ENCODE peak calls at places on chromosome 21, in seven cellular contexts. One of them, this sample, is unnamed.

GRCh38 chr21:24076179-24076578 is 1531.1 kb downstream of the MRPL39 start:
- DNase-seq in RWPE1: no peak
- DNase-seq in choroid plexus epithelial cell: peak; percentile 14
- DNase-seq in chondrocyte: no peak
- DNase-seq in cardiac fibroblast: peak; percentile 26
- DNase-seq in foreskin keratinocyte: no peak
- DNase-seq in AG09319: no peak
- DNase-seq in this sample: no peak

GRCh38 chr21:33259428-33259827 is 6.7 kb upstream of the IL10RB start:
- DNase-seq in RWPE1: no peak
- DNase-seq in choroid plexus epithelial cell: no peak
- DNase-seq in chondrocyte: no peak
- DNase-seq in cardiac fibroblast: no peak
- DNase-seq in foreskin keratinocyte: peak; percentile 39
- DNase-seq in AG09319: no peak
- DNase-seq in this sample: no peak

GRCh38 chr21:42093991-42094417 is 22.9 kb downstream of the UMODL1 start:
- DNase-seq in RWPE1: peak; percentile 90
- DNase-seq in choroid plexus epithelial cell: peak; percentile 90
- DNase-seq in chondrocyte: no peak
- DNase-seq in cardiac fibroblast: peak; percentile 40
- DNase-seq in foreskin keratinocyte: peak; percentile 70
- DNase-seq in AG09319: peak; percentile 90
- DNase-seq in this sample: no peak

GRCh38 chr21:31768720-31769119 is 36.8 kb upstream of the SCAF4 start:
- DNase-seq in RWPE1: no peak
- DNase-seq in choroid plexus epithelial cell: no peak
- DNase-seq in chondrocyte: no peak
- DNase-seq in cardiac fibroblast: no peak
- DNase-seq in foreskin keratinocyte: no peak
- DNase-seq in AG09319: no peak
- DNase-seq in this sample: no peak

GRCh38 chr21:43467785-43468184 is 40.9 kb upstream of the SIK1 start:
- DNase-seq in RWPE1: no peak
- DNase-seq in choroid plexus epithelial cell: no peak
- DNase-seq in chondrocyte: no peak
- DNase-seq in cardiac fibroblast: no peak
- DNase-seq in foreskin keratinocyte: no peak
- DNase-seq in AG09319: no peak
- DNase-seq in this sample: no peak

GRCh38 chr21:41758550-41758949 is 8.3 kb downstream of the RIPK4 start:
- DNase-seq in RWPE1: no peak
- DNase-seq in choroid plexus epithelial cell: no peak
- DNase-seq in chondrocyte: peak; percentile 5
- DNase-seq in cardiac fibroblast: no peak
- DNase-seq in foreskin keratinocyte: no peak
- DNase-seq in AG09319: no peak
- DNase-seq in this sample: no peak

GRCh38 chr21:38913120-38913975 is 107.6 kb downstream of the ETS2 start:
- DNase-seq in RWPE1: peak; percentile 85
- DNase-seq in choroid plexus epithelial cell: peak; percentile 70
- DNase-seq in chondrocyte: no peak
- DNase-seq in cardiac fibroblast: peak; percentile 90
- DNase-seq in foreskin keratinocyte: peak; percentile 44
- DNase-seq in AG09319: no peak
- DNase-seq in this sample: no peak

GRCh38 chr21:17454315-17455027 is 58.4 kb upstream of the CXADR start:
- DNase-seq in RWPE1: peak; percentile 49
- DNase-seq in choroid plexus epithelial cell: peak; percentile 90
- DNase-seq in chondrocyte: no peak
- DNase-seq in cardiac fibroblast: peak; percentile 82
- DNase-seq in foreskin keratinocyte: peak; percentile 80
- DNase-seq in AG09319: peak; percentile 52
- DNase-seq in this sample: peak; percentile 55

GRCh38 chr21:38824124-38824822 is 18.5 kb downstream of the ETS2 start:
- DNase-seq in RWPE1: no peak
- DNase-seq in choroid plexus epithelial cell: peak; percentile 80
- DNase-seq in chondrocyte: no peak
- DNase-seq in cardiac fibroblast: no peak
- DNase-seq in foreskin keratinocyte: no peak
- DNase-seq in AG09319: peak; percentile 67
- DNase-seq in this sample: no peak

GRCh38 chr21:25456672-25457071 is 150.6 kb downstream of the MRPL39 start:
- DNase-seq in RWPE1: no peak
- DNase-seq in choroid plexus epithelial cell: peak; percentile 79
- DNase-seq in chondrocyte: no peak
- DNase-seq in cardiac fibroblast: peak; percentile 2
- DNase-seq in foreskin keratinocyte: no peak
- DNase-seq in AG09319: no peak
- DNase-seq in this sample: no peak

GRCh38 chr21:38267136-38267535 is 10.3 kb downstream of the KCNJ15 start:
- DNase-seq in RWPE1: no peak
- DNase-seq in choroid plexus epithelial cell: no peak
- DNase-seq in chondrocyte: no peak
- DNase-seq in cardiac fibroblast: no peak
- DNase-seq in foreskin keratinocyte: no peak
- DNase-seq in AG09319: no peak
- DNase-seq in this sample: no peak

GRCh38 chr21:40719615-40720014 is 127.3 kb downstream of the DSCAM start:
- DNase-seq in RWPE1: no peak
- DNase-seq in choroid plexus epithelial cell: no peak
- DNase-seq in chondrocyte: no peak
- DNase-seq in cardiac fibroblast: no peak
- DNase-seq in foreskin keratinocyte: no peak
- DNase-seq in AG09319: no peak
- DNase-seq in this sample: peak; percentile 48
- TF ChIP-seq CTCF in RWPE1: no peak
- TF ChIP-seq CTCF in choroid plexus epithelial cell: no peak
- TF ChIP-seq CTCF in chondrocyte: no peak
- TF ChIP-seq CTCF in cardiac fibroblast: no peak
- TF ChIP-seq CTCF in foreskin keratinocyte: peak; percentile 46
- TF ChIP-seq CTCF in AG09319: no peak
- TF ChIP-seq CTCF in this sample: peak; percentile 53

GRCh38 chr21:37257967-37258877 is 8.9 kb downstream of the VPS26C start:
- DNase-seq in RWPE1: peak; percentile 67
- DNase-seq in choroid plexus epithelial cell: peak; percentile 62
- DNase-seq in chondrocyte: no peak
- DNase-seq in cardiac fibroblast: peak; percentile 69
- DNase-seq in foreskin keratinocyte: peak; percentile 46
- DNase-seq in AG09319: no peak
- DNase-seq in this sample: no peak
- TF ChIP-seq CTCF in RWPE1: no peak
- TF ChIP-seq CTCF in choroid plexus epithelial cell: no peak
- TF ChIP-seq CTCF in chondrocyte: peak; percentile 7
- TF ChIP-seq CTCF in cardiac fibroblast: no peak
- TF ChIP-seq CTCF in foreskin keratinocyte: no peak
- TF ChIP-seq CTCF in AG09319: no peak
- TF ChIP-seq CTCF in this sample: no peak

GRCh38 chr21:26909972-26910371 is 56.9 kb downstream of the ADAMTS5 start:
- DNase-seq in RWPE1: no peak
- DNase-seq in choroid plexus epithelial cell: peak; percentile 70
- DNase-seq in chondrocyte: no peak
- DNase-seq in cardiac fibroblast: peak; percentile 10
- DNase-seq in foreskin keratinocyte: no peak
- DNase-seq in AG09319: no peak
- DNase-seq in this sample: no peak
- TF ChIP-seq CTCF in RWPE1: no peak
- TF ChIP-seq CTCF in choroid plexus epithelial cell: peak; percentile 61
- TF ChIP-seq CTCF in chondrocyte: peak; percentile 68
- TF ChIP-seq CTCF in cardiac fibroblast: peak; percentile 7
- TF ChIP-seq CTCF in foreskin keratinocyte: peak; percentile 50
- TF ChIP-seq CTCF in AG09319: no peak
- TF ChIP-seq CTCF in this sample: no peak

GRCh38 chr21:35508389-35508888 is 459.3 kb upstream of the RUNX1 start:
- DNase-seq in RWPE1: no peak
- DNase-seq in choroid plexus epithelial cell: peak; percentile 94
- DNase-seq in chondrocyte: no peak
- DNase-seq in cardiac fibroblast: peak; percentile 92
- DNase-seq in foreskin keratinocyte: no peak
- DNase-seq in AG09319: peak; percentile 32
- DNase-seq in this sample: no peak
- TF ChIP-seq CTCF in RWPE1: no peak
- TF ChIP-seq CTCF in choroid plexus epithelial cell: peak; percentile 69
- TF ChIP-seq CTCF in chondrocyte: peak; percentile 51
- TF ChIP-seq CTCF in cardiac fibroblast: peak; percentile 36
- TF ChIP-seq CTCF in foreskin keratinocyte: peak; percentile 27
- TF ChIP-seq CTCF in AG09319: peak; percentile 29
- TF ChIP-seq CTCF in this sample: no peak

DNA sequence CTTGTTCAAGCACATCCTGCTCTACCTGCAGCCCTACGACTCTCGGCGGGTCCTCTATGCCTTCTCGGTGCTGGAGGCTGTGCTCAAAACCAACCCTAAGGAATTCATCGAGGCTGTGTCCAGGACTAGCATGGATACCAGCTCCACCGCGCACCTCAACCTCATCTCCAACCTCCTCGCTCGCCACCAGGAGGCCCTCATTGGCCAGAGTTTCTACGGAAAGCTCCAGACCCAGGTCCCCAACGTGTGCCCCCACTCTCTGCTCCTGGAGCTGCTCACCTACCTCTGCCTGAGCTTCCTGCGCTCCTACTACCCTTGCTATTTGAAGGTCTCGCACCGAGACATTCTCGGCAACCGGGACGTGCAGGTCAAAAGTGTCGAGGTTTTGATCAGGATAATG is 74.3 kb upstream of the MORC3 start:
- DNase-seq in RWPE1: no peak
- DNase-seq in choroid plexus epithelial cell: no peak
- DNase-seq in chondrocyte: no peak
- DNase-seq in cardiac fibroblast: no peak
- DNase-seq in foreskin keratinocyte: no peak
- DNase-seq in AG09319: no peak
- DNase-seq in this sample: no peak
- TF ChIP-seq CTCF in RWPE1: no peak
- TF ChIP-seq CTCF in choroid plexus epithelial cell: no peak
- TF ChIP-seq CTCF in chondrocyte: no peak
- TF ChIP-seq CTCF in cardiac fibroblast: no peak
- TF ChIP-seq CTCF in foreskin keratinocyte: no peak
- TF ChIP-seq CTCF in AG09319: no peak
- TF ChIP-seq CTCF in this sample: no peak

DNA sequence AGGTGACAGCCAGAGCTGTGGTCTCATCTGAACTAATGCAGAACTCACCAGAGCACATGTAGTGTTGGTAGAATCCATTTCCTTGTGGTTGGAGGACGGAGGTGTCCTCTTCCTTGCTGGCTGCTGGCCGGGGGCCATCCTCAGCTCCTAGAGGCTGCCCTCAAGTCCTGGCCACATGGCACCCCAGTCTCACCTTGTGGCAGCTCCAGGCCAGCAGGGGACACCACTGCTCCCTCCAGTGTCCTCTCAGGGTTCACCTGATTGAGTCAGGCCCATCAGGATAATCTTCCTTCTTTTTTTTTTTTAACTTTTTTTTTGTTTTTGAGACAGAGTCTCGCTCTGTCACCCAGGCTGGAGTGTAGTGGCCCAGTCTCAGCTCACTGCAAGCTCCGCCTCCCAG is 2.9 kb downstream of the KCNE1 start:
- DNase-seq in RWPE1: no peak
- DNase-seq in choroid plexus epithelial cell: no peak
- DNase-seq in chondrocyte: no peak
- DNase-seq in cardiac fibroblast: no peak
- DNase-seq in foreskin keratinocyte: no peak
- DNase-seq in AG09319: no peak
- DNase-seq in this sample: peak; percentile 21
- TF ChIP-seq CTCF in RWPE1: no peak
- TF ChIP-seq CTCF in choroid plexus epithelial cell: peak; percentile 41
- TF ChIP-seq CTCF in chondrocyte: peak; percentile 43
- TF ChIP-seq CTCF in cardiac fibroblast: peak; percentile 29
- TF ChIP-seq CTCF in foreskin keratinocyte: peak; percentile 39
- TF ChIP-seq CTCF in AG09319: peak; percentile 17
- TF ChIP-seq CTCF in this sample: peak; percentile 49

GRCh38 chr21:21003701-21004100 is 5.5 kb downstream of the NCAM2 start:
- DNase-seq in RWPE1: no peak
- DNase-seq in choroid plexus epithelial cell: peak; percentile 69
- DNase-seq in chondrocyte: no peak
- DNase-seq in cardiac fibroblast: peak; percentile 47
- DNase-seq in foreskin keratinocyte: no peak
- DNase-seq in AG09319: no peak
- DNase-seq in this sample: peak; percentile 42
- TF ChIP-seq CTCF in RWPE1: peak; percentile 19
- TF ChIP-seq CTCF in choroid plexus epithelial cell: peak; percentile 66
- TF ChIP-seq CTCF in chondrocyte: peak; percentile 79
- TF ChIP-seq CTCF in cardiac fibroblast: peak; percentile 31
- TF ChIP-seq CTCF in foreskin keratinocyte: peak; percentile 54
- TF ChIP-seq CTCF in AG09319: peak; percentile 19
- TF ChIP-seq CTCF in this sample: peak; percentile 57

This sample was measured in MM.1S.